ENCODE peak calls at places on chromosomes 2 and 18, in eight cellular contexts. G is left ventricle myocardium superior, R is NCI-H1105 treated with DMSO at 0.1 percent for 48 hours, T is SK-N-DZ, Z is mucosa of descending colon, J is HuH-7.5, A is skeletal muscle cell, X is KBM-7. D is an unnamed sample.
A peak's percentile ranks its signal among the peaks of the same experiment; 100 is the strongest.

GRCh38 chr2:240881913-240882312 is 13.3 kb downstream of the AGXT start:
- DNase-seq in J (no peak), A (peak; percentile 25), R (peak; percentile 71), T (no peak), G (no peak), X (no peak), Z (no peak), D (no peak)

GRCh38 chr2:66929632-66930385 is 467.3 kb upstream of the ETAA1 start:
- DNase-seq in X (no peak), A (peak; percentile 67), T (peak; percentile 6), R (no peak), J (no peak), Z (peak; percentile 43), G (peak; percentile 61), D (peak; percentile 59)

GRCh38 chr2:200089040-200089755 is 133.8 kb downstream of the MAIP1 start:
- DNase-seq in G (no peak), Z (no peak), T (no peak), A (no peak), J (no peak), R (no peak), X (no peak), D (no peak)

GRCh38 chr18:47911877-47912276 is 18.6 kb downstream of the SMAD2 start:
- DNase-seq in T (no peak), R (no peak), X (no peak), G (no peak), Z (no peak), A (no peak), J (peak; percentile 7), D (no peak)

GRCh38 chr2:675460-675859 is 1.7 kb downstream of the TMEM18 start:
- DNase-seq in A (no peak), T (no peak), Z (no peak), J (no peak), G (no peak), X (no peak), R (no peak), D (no peak)

GRCh38 chr2:239351687-239352086 is 49.1 kb downstream of the HDAC4 start:
- DNase-seq in A (no peak), Z (no peak), X (no peak), J (no peak), R (no peak), G (no peak), T (no peak), D (no peak)

GRCh38 chr18:46570666-46571065 is 86.4 kb downstream of the LOXHD1 start:
- DNase-seq in G (no peak), X (no peak), A (no peak), T (no peak), R (no peak), J (no peak), Z (no peak), D (no peak)

GRCh38 chr18:44895176-44895798 is 214.6 kb downstream of the SETBP1 start:
- DNase-seq in A (no peak), T (peak; percentile 32), G (peak; percentile 40), X (peak; percentile 28), Z (peak; percentile 85), J (peak; percentile 20), R (peak; percentile 29), D (peak; percentile 82)

GRCh38 chr2:86291328-86291662 is 46.1 kb downstream of the REEP1 start:
- DNase-seq in X (no peak), T (no peak), J (no peak), A (no peak), Z (no peak), G (no peak), R (no peak), D (no peak)

GRCh38 chr2:185978634-185979405 is 240.2 kb downstream of the FSIP2 start:
- DNase-seq in X (no peak), R (no peak), T (peak; percentile 89), A (peak; percentile 59), G (no peak), Z (no peak), J (no peak), D (no peak)

GRCh38 chr2:42878581-42878980 is 86.2 kb upstream of the HAAO start:
- DNase-seq in T (no peak), X (no peak), Z (no peak), J (no peak), A (no peak), G (no peak), R (no peak), D (no peak)

GRCh38 chr2:216536725-216537124 is 38.1 kb downstream of the RPL37A start:
- DNase-seq in J (no peak), Z (no peak), T (peak; percentile 88), A (peak; percentile 73), G (peak; percentile 53), R (no peak), X (no peak), D (no peak)

GRCh38 chr2:30708491-30709290 is 98.6 kb downstream of the CAPN13 start:
- DNase-seq in Z (no peak), X (peak; percentile 37), T (peak; percentile 51), A (no peak), J (no peak), R (no peak), G (no peak), D (peak; percentile 29)

GRCh38 chr2:150480971-150481830 is 6.3 kb downstream of the RND3 start:
- DNase-seq in T (no peak), G (no peak), A (no peak), R (no peak), X (no peak), Z (no peak), J (no peak), D (no peak)

GRCh38 chr2:11710632-11711381 is 35.6 kb upstream of the LPIN1 start:
- DNase-seq in R (no peak), J (no peak), A (no peak), G (no peak), T (no peak), Z (no peak), X (no peak), D (no peak)

GRCh38 chr18:56795381-56795780 is 144.2 kb downstream of the WDR7 start:
- DNase-seq in A (no peak), T (no peak), Z (no peak), R (no peak), J (no peak), X (no peak), G (no peak), D (no peak)

GRCh38 chr2:228535396-228535795 is 353.9 kb upstream of the SPHKAP start:
- DNase-seq in A (no peak), X (peak; percentile 28), J (no peak), Z (no peak), R (no peak), G (no peak), T (no peak), D (no peak)

GRCh38 chr2:74424995-74425406 is 3.5 kb downstream of the WDR54 start:
- DNase-seq in J (no peak), Z (no peak), A (no peak), R (no peak), T (no peak), G (no peak), X (no peak), D (no peak)

GRCh38 chr2:128320609-128321420 is 2.1 kb upstream of the HS6ST1 start:
- DNase-seq in A (no peak), J (no peak), G (no peak), T (no peak), Z (no peak), X (no peak), R (no peak), D (no peak)

GRCh38 chr2:69509011-69509749 is 71.9 kb upstream of the NFU1 start:
- DNase-seq in T (no peak), A (peak; percentile 16), J (no peak), Z (peak; percentile 32), G (no peak), X (no peak), R (peak; percentile 25), D (peak; percentile 38)